ENCODE peak calls at places on chromosomes 4 and X, in five cellular contexts. R is lung, K is kidney, U is cardiac muscle cell, J is dorsolateral prefrontal cortex. F is an unnamed sample.

GRCh38 chr4:133320576-133321170 is 171.6 kb downstream of the PCDH10 start:
- DNase-seq in R (no peak), K (no peak), U (peak; percentile 57), J (no peak), F (peak; percentile 4)

GRCh38 chr4:56909083-56909981 is 1.6 kb downstream of the REST start:
- DNase-seq in R (peak; percentile 50), K (peak; percentile 90), U (peak; percentile 80), J (peak; percentile 47), F (peak; percentile 66)

GRCh38 chr4:99379571-99379970 is 27.0 kb upstream of the ADH1C start:
- DNase-seq in R (no peak), K (no peak), U (no peak), J (no peak), F (no peak)

GRCh38 chr4:78166582-78166981 is 109.5 kb downstream of the FRAS1 start:
- DNase-seq in R (no peak), K (no peak), U (no peak), J (no peak), F (no peak)

GRCh38 chr4:60313616-60314015 is 886.5 kb upstream of the ADGRL3 start:
- DNase-seq in R (no peak), K (no peak), U (no peak), J (no peak), F (no peak)

GRCh38 chrX:129549124-129549523 is 9.1 kb downstream of the OCRL start:
- DNase-seq in R (no peak), K (no peak), U (no peak), J (no peak), F (no peak)

GRCh38 chr4:165325732-165326512 is 1.5 kb upstream of the MSMO1 start:
- DNase-seq in R (no peak), K (no peak), U (no peak), J (no peak), F (no peak)

GRCh38 chr4:176002007-176002623 is 63.5 kb upstream of the WDR17 start:
- DNase-seq in R (peak; percentile 51), K (peak; percentile 76), U (peak; percentile 78), J (peak; percentile 55), F (peak; percentile 15)

GRCh38 chr4:152115794-152116193 is 355.0 kb upstream of the GATB start:
- DNase-seq in R (no peak), K (no peak), U (no peak), J (no peak), F (no peak)

GRCh38 chrX:123424546-123424945 is 240.5 kb downstream of the GRIA3 start:
- DNase-seq in R (no peak), K (no peak), U (no peak), J (no peak), F (no peak)

GRCh38 chr4:107564326-107564725 is 155.7 kb downstream of the PAPSS1 start:
- DNase-seq in R (no peak), K (no peak), U (no peak), J (no peak), F (no peak)

GRCh38 chr4:82031386-82031785 is 342.4 kb downstream of the HNRNPD start:
- DNase-seq in R (no peak), K (no peak), U (no peak), J (no peak), F (no peak)

DNA sequence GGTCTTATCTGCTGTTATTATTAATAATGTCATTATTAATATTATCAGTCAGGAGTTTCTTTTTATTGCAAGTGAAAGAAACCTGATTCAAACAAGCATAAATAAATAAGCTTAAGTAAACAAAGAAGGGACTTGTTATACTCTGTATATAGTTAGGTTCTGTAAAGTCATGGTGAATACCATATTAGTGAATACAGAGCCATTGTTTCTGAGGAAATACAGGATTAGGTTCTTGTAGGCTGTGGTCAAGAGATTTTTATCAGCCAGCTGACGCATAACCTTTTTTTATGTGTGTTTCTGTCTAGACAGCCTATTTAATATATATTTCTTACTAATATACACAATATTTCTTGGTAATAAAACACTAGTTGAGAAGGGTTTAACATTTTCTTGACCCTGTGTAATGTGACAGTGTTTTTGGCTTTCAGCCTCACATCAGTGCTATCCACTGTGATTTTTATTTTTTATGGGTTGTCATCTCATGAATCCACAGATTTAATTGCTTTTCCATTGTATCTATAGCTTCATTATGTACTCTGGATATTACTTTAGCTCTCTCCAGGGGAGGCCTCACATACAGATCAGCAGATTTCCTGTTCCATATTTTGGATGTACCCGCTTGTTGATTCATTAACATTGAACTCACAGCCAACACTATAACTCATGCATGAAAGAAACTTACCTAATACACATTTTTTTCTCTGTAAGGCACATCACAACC is 8.0 kb downstream of the HERC3 start:
- DNase-seq in R (no peak), K (no peak), U (no peak), J (no peak), F (no peak)
- H3K27ac ChIP-seq in R (peak overlapping the region; percentile 33), K (no peak overlapping the region), U (peak overlapping the region; percentile 90), J (peak overlapping the region; percentile 48), F (no peak overlapping the region)

DNA sequence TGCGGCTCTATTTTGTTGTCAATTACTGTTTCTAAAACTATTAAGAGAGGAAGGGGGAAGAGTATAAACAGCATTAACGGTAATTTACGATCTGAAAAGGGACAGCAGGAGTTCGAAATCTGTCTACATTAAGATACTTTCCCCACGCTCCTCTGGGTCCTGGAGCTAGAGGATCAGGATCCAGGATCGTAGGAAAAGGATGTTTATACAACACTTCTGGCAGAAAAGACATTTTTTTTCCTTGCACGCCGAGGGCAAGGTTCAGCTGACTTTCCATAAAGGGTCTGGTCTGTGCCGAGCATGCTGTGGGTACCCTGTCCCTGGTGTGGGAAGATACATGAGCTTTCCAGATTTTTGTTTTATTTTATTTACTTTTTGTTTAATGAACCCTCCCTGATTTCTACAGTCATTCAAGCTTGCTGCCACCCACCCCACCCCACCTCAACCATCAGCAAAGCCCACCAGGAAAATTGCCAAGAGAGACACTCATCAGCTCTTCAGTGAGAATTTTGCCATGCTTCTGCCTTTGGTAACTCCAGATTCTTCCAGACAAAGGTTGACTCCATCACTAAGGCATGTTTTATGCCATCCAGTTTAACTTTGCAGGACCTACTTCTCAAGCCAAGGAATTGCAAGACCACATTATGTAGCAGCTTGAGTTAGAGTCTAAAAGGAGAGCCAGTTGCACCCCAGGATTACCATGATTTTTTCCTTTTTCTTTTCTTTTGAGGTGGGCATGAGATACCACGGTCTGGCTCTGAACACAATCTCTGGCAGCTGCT is 188.1 kb downstream of the QDPR start:
- DNase-seq in R (no peak), K (no peak), U (no peak), J (no peak), F (no peak)
- H3K27ac ChIP-seq in R (no peak overlapping the region), K (no peak overlapping the region), U (no peak overlapping the region), J (peak overlapping the region; percentile 70), F (no peak overlapping the region)

GRCh38 chrX:17563076-17563475 is 174.2 kb upstream of the SCML1 start:
- DNase-seq in R (no peak), K (no peak), U (no peak), J (no peak), F (no peak)

GRCh38 chrX:17563515-17563914 is 173.8 kb upstream of the SCML1 start:
- DNase-seq in R (no peak), K (no peak), U (no peak), J (no peak), F (peak; percentile 11)

GRCh38 chrX:17564689-17565409 is 172.4 kb upstream of the SCML1 start:
- DNase-seq in R (no peak), K (no peak), U (no peak), J (no peak), F (peak; percentile 61)

GRCh38 chrX:17567821-17568220 is 169.5 kb upstream of the SCML1 start:
- DNase-seq in R (no peak), K (no peak), U (no peak), J (no peak), F (no peak)

DNA sequence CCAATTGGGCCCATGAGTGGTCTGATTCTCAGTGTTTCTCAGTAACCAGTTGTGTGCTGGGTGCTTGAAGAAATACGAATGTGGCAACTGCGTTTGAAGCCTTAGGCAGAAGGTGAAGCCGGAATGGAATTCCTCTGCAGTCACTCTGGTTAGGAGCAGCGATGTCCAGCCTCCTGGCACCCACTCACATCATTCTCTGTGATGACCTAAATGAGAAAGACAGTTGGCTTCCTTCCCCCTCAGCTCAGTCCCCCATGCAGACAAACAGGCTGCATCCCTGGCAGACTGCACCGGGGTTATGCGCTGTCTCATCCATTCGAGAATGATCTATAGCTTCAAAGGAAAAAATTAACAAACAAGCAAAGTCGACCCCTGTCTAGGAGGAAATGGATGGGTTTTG is 170.1 kb upstream of the SCML1 start:
- DNase-seq in R (no peak), K (no peak), U (no peak), J (no peak), F (no peak)
- H3K27ac ChIP-seq in R (no peak overlapping the region), K (peak overlapping the region; percentile 11), U (no peak overlapping the region), J (no peak overlapping the region), F (no peak overlapping the region)

GRCh38 chr4:159312236-159312635 is 209.4 kb downstream of the RAPGEF2 start:
- DNase-seq in R (no peak), K (no peak), U (no peak), J (no peak), F (no peak)

GRCh38 chr4:159307929-159308328 is 205.1 kb downstream of the RAPGEF2 start:
- DNase-seq in R (no peak), K (no peak), U (no peak), J (no peak), F (no peak)

GRCh38 chr4:159305129-159305528 is 202.2 kb downstream of the RAPGEF2 start:
- DNase-seq in R (no peak), K (no peak), U (no peak), J (no peak), F (no peak)

GRCh38 chr4:159303435-159303834 is 200.6 kb downstream of the RAPGEF2 start:
- DNase-seq in R (no peak), K (no peak), U (no peak), J (no peak), F (no peak)

GRCh38 chr4:159308571-159309340 is 205.9 kb downstream of the RAPGEF2 start:
- DNase-seq in R (no peak), K (no peak), U (no peak), J (no peak), F (no peak)
- H3K27ac ChIP-seq in R (peak overlapping the region; percentile 45), K (no peak overlapping the region), U (peak overlapping the region; percentile 76), J (peak overlapping the region; percentile 52), F (no peak overlapping the region)

DNA sequence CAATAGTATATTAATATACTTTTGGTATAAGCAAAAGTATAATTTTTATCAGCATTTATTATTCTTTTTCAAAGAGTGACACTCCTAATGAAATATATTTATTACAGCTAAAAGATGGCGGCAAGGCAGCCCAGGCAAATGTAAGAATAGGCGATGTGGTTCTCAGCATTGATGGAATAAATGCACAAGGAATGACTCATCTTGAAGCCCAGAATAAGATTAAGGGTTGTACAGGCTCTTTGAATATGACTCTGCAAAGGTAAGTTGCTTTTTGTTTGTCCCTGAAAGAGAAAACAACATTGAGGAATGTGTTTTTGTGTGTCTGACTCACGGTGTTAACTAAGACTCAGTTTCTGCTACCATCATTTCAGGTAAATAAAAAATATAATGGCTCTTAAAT is 71.9 kb downstream of the PDLIM5 start:
- DNase-seq in R (no peak), K (no peak), U (no peak), J (no peak), F (no peak)
- H3K27ac ChIP-seq in R (no peak overlapping the region), K (no peak overlapping the region), U (peak overlapping the region; percentile 29), J (no peak overlapping the region), F (no peak overlapping the region)

GRCh38 chr4:118741456-118741855 is 56.3 kb downstream of the METTL14 start:
- DNase-seq in R (no peak), K (no peak), U (no peak), J (no peak), F (no peak)
- H3K27ac ChIP-seq in R (peak overlapping the region; percentile 63), K (no peak overlapping the region), U (no peak overlapping the region), J (peak overlapping the region; percentile 23), F (no peak overlapping the region)

GRCh38 chr4:172725581-172725980 is 443.0 kb upstream of the GALNT7 start:
- DNase-seq in R (no peak), K (no peak), U (no peak), J (no peak), F (no peak)
- H3K27ac ChIP-seq in R (no peak overlapping the region), K (peak overlapping the region; percentile 7), U (no peak overlapping the region), J (no peak overlapping the region), F (no peak overlapping the region)